ENCODE peak calls at places on chromosomes 2 and 18, in seven cellular contexts. O is stimulated activated CD8-positive, alpha-beta memory T cell treated with anti-CD3 and anti-CD28 coated beads, Interleukin-4, amount 100 ng/mL, for 1 hour; S is activated naive CD4-positive, alpha-beta T cell; F is cardiac fibroblast; B is central memory CD4-positive, alpha-beta T cell; G is natural killer cell treated with Interleukin-12 subunit alpha and Interleukin-12 subunit beta and Interleukin-15 and Interleukin-18, amount 100 ng/mL, for 72 hours; Y is activated T-helper 1 cell treated with anti-CD3 and anti-CD28 coated beads, Interleukin-2, amount 50 U/mL, for 16 hours. Q is an unnamed sample.
A peak's percentile ranks its signal among the peaks of the same experiment; 100 is the strongest.

GRCh38 chr2:121617042-121617599 is 32.1 kb downstream of the CLASP1 start:
- DNase-seq in O (no peak), B (no peak), S (no peak), F (no peak), Y (no peak), G (no peak), Q (no peak)

GRCh38 chr2:25879133-25879730 is 945 bp upstream of the ASXL2 start:
- DNase-seq in S (no peak), F (peak; percentile 27), B (no peak), Y (no peak), O (no peak), G (no peak), Q (no peak)

GRCh38 chr2:157443795-157444642 is at the start of gene CYTIP:
- DNase-seq in B (peak; percentile 71), O (no peak), G (peak; percentile 87), S (peak; percentile 45), Y (no peak), F (no peak), Q (no peak)

GRCh38 chr2:200399046-200399445 is 92.6 kb downstream of the SPATS2L start:
- DNase-seq in Y (no peak), O (no peak), G (no peak), B (no peak), S (no peak), F (no peak), Q (no peak)

GRCh38 chr2:54613794-54614257 is 109.6 kb upstream of the EML6 start:
- DNase-seq in Y (no peak), S (no peak), O (no peak), F (peak; percentile 61), B (no peak), G (no peak), Q (no peak)

GRCh38 chr2:174247474-174248186 is 702 bp downstream of the OLA1 start:
- DNase-seq in F (no peak), B (peak; percentile 6), S (no peak), O (no peak), Y (no peak), G (no peak), Q (no peak)

GRCh38 chr2:45765007-45765767 is 113.7 kb downstream of the PRKCE start:
- DNase-seq in B (no peak), O (no peak), Y (no peak), F (no peak), G (no peak), S (no peak), Q (no peak)

GRCh38 chr18:13658444-13659204 is 67.7 kb downstream of the FAM210A start:
- DNase-seq in O (no peak), Y (no peak), S (no peak), G (no peak), B (no peak), F (no peak), Q (no peak)

GRCh38 chr2:226639550-226639949 is 160.1 kb downstream of the IRS1 start:
- DNase-seq in S (no peak), Y (no peak), O (no peak), F (no peak), G (no peak), B (no peak), Q (no peak)

GRCh38 chr2:215748446-215748845 is 264.9 kb downstream of the MREG start:
- DNase-seq in B (no peak), S (no peak), G (no peak), Y (no peak), F (no peak), O (no peak), Q (no peak)

GRCh38 chr18:69674292-69674877 is 273.3 kb downstream of the CD226 start:
- DNase-seq in F (no peak), Y (no peak), B (no peak), O (no peak), S (no peak), G (no peak), Q (no peak)

GRCh38 chr2:17104454-17104853 is 413.8 kb downstream of the RAD51AP2 start:
- DNase-seq in F (peak; percentile 1), G (no peak), S (no peak), Y (no peak), O (no peak), B (no peak), Q (no peak)

GRCh38 chr2:189347540-189347939 is 93.7 kb upstream of the WDR75 start:
- DNase-seq in Y (no peak), G (no peak), S (no peak), B (peak; percentile 33), F (peak; percentile 97), O (no peak), Q (peak; percentile 11)

GRCh38 chr2:101063753-101064502 is 61.8 kb downstream of the RPL31 start:
- DNase-seq in B (no peak), G (no peak), Y (no peak), S (no peak), O (no peak), F (peak; percentile 67), Q (no peak)

GRCh38 chr2:55811048-55811447 is 112.5 kb downstream of the EFEMP1 start:
- DNase-seq in F (peak; percentile 12), Y (no peak), G (no peak), O (no peak), B (no peak), S (no peak), Q (no peak)

GRCh38 chr18:12307251-12307736 is 747 bp upstream of the TUBB6 start:
- DNase-seq in S (no peak), F (peak; percentile 75), G (no peak), B (no peak), O (no peak), Y (no peak), Q (no peak)

GRCh38 chr2:63192169-63192888 is 141.7 kb downstream of the OTX1 start:
- DNase-seq in Y (no peak), F (no peak), O (no peak), G (no peak), S (no peak), B (no peak), Q (no peak)

GRCh38 chr2:24947758-24948157 is 24.0 kb downstream of the DNAJC27 start:
- DNase-seq in F (no peak), G (no peak), B (no peak), O (no peak), S (no peak), Y (no peak), Q (no peak)

GRCh38 chr2:162050513-162050961 is 23.5 kb downstream of the DPP4 start:
- DNase-seq in F (peak; percentile 27), O (no peak), S (no peak), G (no peak), Y (no peak), B (no peak), Q (no peak)

GRCh38 chr2:97911210-97911921 is 84.4 kb downstream of the TMEM131 start:
- DNase-seq in Y (no peak), S (no peak), F (peak; percentile 4), G (no peak), O (no peak), B (no peak), Q (no peak)

GRCh38 chr18:75923169-75923568 is 495.7 kb upstream of the SMIM21 start:
- DNase-seq in S (no peak), Y (no peak), O (no peak), B (no peak), F (peak; percentile 91), G (no peak), Q (no peak)

GRCh38 chr2:136080114-136080513 is 37.8 kb downstream of the CXCR4 start:
- DNase-seq in Y (no peak), O (no peak), B (no peak), G (no peak), S (no peak), F (no peak), Q (no peak)

GRCh38 chr18:3604626-3605408 is 154.8 kb downstream of the TGIF1 start:
- DNase-seq in G (peak; percentile 73), F (peak; percentile 98), B (peak; percentile 52), Y (no peak), S (no peak), O (no peak), Q (no peak)

GRCh38 chr2:11998218-11998617 is 251.8 kb downstream of the LPIN1 start:
- DNase-seq in F (peak; percentile 43), O (no peak), B (peak; percentile 41), Y (no peak), G (no peak), S (no peak), Q (no peak)

GRCh38 chr2:119856469-119856901 is 96.8 kb downstream of the PTPN4 start:
- DNase-seq in B (no peak), F (no peak), G (no peak), Y (no peak), O (no peak), S (no peak), Q (no peak)

GRCh38 chr18:23578067-23578705 is 8.1 kb downstream of the NPC1 start:
- DNase-seq in F (no peak), B (no peak), Y (no peak), S (no peak), G (no peak), O (no peak), Q (no peak)

GRCh38 chr18:62566199-62566598 is 43.4 kb downstream of the ZCCHC2 start:
- DNase-seq in S (no peak), Y (no peak), B (no peak), G (no peak), O (no peak), F (peak; percentile 44), Q (peak; percentile 26)

GRCh38 chr2:236743623-236744280 is 174.1 kb downstream of the ACKR3 start:
- DNase-seq in G (no peak), S (no peak), O (no peak), B (no peak), F (peak; percentile 92), Y (no peak), Q (no peak)

GRCh38 chr18:63550068-63550467 is 7.9 kb downstream of the SERPINB12 start:
- DNase-seq in B (no peak), S (no peak), F (no peak), O (no peak), G (no peak), Y (no peak), Q (no peak)

GRCh38 chr2:65061910-65062339 is 5.7 kb downstream of the CEP68 start:
- DNase-seq in S (no peak), F (no peak), Y (no peak), O (no peak), B (no peak), G (no peak), Q (no peak)

GRCh38 chr18:33578371-33579146 is 540 bp downstream of the ASXL3 start:
- DNase-seq in Y (no peak), S (no peak), G (no peak), B (no peak), O (no peak), F (no peak), Q (no peak)